ENCODE peak calls at places on chromosomes 6 and 20, in four cellular contexts. I is transverse colon; K is naive thymus-derived CD4-positive, alpha-beta T cell; X is breast epithelium. P is an unnamed sample.

GRCh38 chr6:151285121-151285520 is 45.4 kb downstream of the AKAP12 start:
- DNase-seq in I (no peak), K (no peak), X (no peak), P (no peak)

GRCh38 chr20:14919473-14920157 is 582.2 kb upstream of the FLRT3 start:
- DNase-seq in I (peak; percentile 19), K (no peak), X (no peak), P (no peak)

GRCh38 chr6:20692023-20692422 is 157.8 kb downstream of the CDKAL1 start:
- DNase-seq in I (no peak), K (no peak), X (no peak), P (no peak)

GRCh38 chr6:157326979-157327378 is 3.7 kb upstream of the TMEM242 start:
- DNase-seq in I (no peak), K (no peak), X (no peak), P (no peak)

GRCh38 chr6:88983532-88983931 is 20.1 kb upstream of the RNGTT start:
- DNase-seq in I (peak; percentile 42), K (no peak), X (no peak), P (no peak)

GRCh38 chr6:45898941-45899682 is 116.5 kb downstream of the CLIC5 start:
- DNase-seq in I (no peak), K (no peak), X (no peak), P (no peak)

GRCh38 chr20:15902493-15902892 is 670.8 kb downstream of the KIF16B start:
- DNase-seq in I (no peak), K (no peak), X (no peak), P (no peak)

GRCh38 chr20:63196756-63197470 is 19.0 kb downstream of the YTHDF1 start:
- DNase-seq in I (no peak), K (no peak), X (no peak), P (no peak)

GRCh38 chr20:5448449-5449118 is 131.8 kb upstream of the PROKR2 start:
- DNase-seq in I (peak; percentile 50), K (peak; percentile 31), X (no peak), P (no peak)

GRCh38 chr20:51661609-51662178 is 106.5 kb downstream of the ATP9A start:
- DNase-seq in I (no peak), K (no peak), X (no peak), P (no peak)

GRCh38 chr20:4613718-4614620 is 107.7 kb upstream of the PRND start:
- DNase-seq in I (peak; percentile 74), K (peak; percentile 30), X (peak; percentile 67), P (peak; percentile 49)

GRCh38 chr20:21516861-21517565 is 3.1 kb upstream of the NKX2-2 start:
- DNase-seq in I (no peak), K (no peak), X (no peak), P (no peak)

GRCh38 chr20:36579996-36580545 is 6.7 kb downstream of the TGIF2 start:
- DNase-seq in I (no peak), K (no peak), X (no peak), P (no peak)

GRCh38 chr6:118650500-118651281 is 700 bp downstream of the CEP85L start:
- DNase-seq in I (peak; percentile 44), K (peak; percentile 48), X (no peak), P (peak; percentile 28)

GRCh38 chr20:11861479-11861878 is 56.2 kb upstream of the BTBD3 start:
- DNase-seq in I (no peak), K (no peak), X (no peak), P (no peak)

GRCh38 chr6:57190140-57190539 is 18.0 kb downstream of the BAG2 start:
- DNase-seq in I (no peak), K (peak; percentile 15), X (no peak), P (no peak)

GRCh38 chr6:112330071-112330876 is 16.9 kb upstream of the RFPL4B start:
- DNase-seq in I (no peak), K (no peak), X (no peak), P (no peak)
- H3K9me3 ChIP-seq in I (no peaks in the 10 kb centered on the region), K (no peaks in the 10 kb centered on the region), X (peaks cover 7% of the 10 kb centered on the region), P (no peaks in the 10 kb centered on the region)

GRCh38 chr6:170097505-170098427 is 193.1 kb downstream of the DLL1 start:
- DNase-seq in I (peak; percentile 3), K (no peak), X (no peak), P (no peak)

GRCh38 chr6:170095273-170095976 is 195.5 kb downstream of the DLL1 start:
- DNase-seq in I (no peak), K (no peak), X (no peak), P (no peak)

GRCh38 chr6:170094686-170095272 is 196.1 kb downstream of the DLL1 start:
- DNase-seq in I (no peak), K (no peak), X (no peak), P (no peak)

GRCh38 chr6:170096803-170097504 is 193.9 kb downstream of the DLL1 start:
- DNase-seq in I (no peak), K (no peak), X (no peak), P (no peak)

DNA sequence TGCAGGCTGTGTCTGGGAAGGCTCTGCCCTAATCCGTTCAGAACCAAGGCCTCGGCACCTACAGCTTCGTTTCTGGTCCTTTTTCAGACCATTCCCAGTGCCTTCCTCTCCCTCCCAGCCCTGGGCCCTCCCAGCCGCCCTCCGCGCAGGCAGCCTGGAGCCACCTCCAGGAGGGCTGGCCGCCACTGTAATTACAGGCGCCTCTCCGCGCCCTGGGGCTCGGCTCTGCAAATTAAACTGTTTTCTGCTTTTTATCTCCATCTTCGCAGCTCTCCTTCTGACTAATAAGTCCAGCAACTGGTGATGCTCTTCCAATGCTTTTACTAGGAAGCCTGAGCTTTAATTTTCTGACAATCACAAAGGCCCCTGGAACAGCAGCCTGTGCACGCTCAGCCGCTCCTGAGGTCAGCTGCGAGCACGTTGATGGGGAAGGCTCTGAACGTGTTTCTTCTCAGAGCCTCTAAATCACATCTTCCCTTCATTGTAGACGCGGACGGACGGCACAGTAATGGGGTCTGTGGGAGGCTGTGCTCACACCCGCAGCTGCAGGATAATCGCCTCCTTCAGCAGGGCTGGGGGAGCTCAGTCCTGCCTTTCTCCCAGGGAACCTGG is 194.6 kb downstream of the DLL1 start:
- DNase-seq in I (no peak), K (no peak), X (no peak), P (no peak)
- H3K9me3 ChIP-seq in I (no peaks in the 10 kb centered on the region), K (no peaks in the 10 kb centered on the region), X (no peaks in the 10 kb centered on the region), P (no peaks in the 10 kb centered on the region)

DNA sequence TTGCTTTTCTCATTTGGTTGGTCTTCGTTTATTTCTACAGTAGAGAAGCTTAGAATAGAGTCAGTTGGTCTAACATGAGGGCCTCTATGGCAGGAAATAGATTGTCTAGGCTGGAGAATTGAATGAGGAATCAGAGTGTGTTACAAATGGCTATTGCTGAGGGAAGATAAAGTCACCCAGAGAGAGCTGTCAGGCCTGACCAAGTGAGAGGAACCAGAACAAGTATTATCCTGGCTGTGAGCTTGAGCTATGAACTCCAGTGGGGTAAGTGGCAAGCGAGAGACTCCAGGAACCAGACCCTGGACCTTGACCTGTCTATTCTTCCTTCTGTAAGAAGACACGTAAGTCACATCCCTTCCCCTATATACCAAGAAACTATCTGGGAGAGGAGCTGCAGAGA is 353.1 kb downstream of the CD83 start:
- DNase-seq in I (no peak), K (no peak), X (no peak), P (no peak)
- H3K9me3 ChIP-seq in I (no peaks in the 10 kb centered on the region), K (no peaks in the 10 kb centered on the region), X (peaks cover 5% of the 10 kb centered on the region), P (no peaks in the 10 kb centered on the region)

GRCh38 chr6:167481527-167481926 is 156.6 kb downstream of the TTLL2 start:
- DNase-seq in I (no peak), K (no peak), X (no peak), P (no peak)
- H3K9me3 ChIP-seq in I (no peaks in the 10 kb centered on the region), K (no peaks in the 10 kb centered on the region), X (no peaks in the 10 kb centered on the region), P (no peaks in the 10 kb centered on the region)

GRCh38 chr6:22970004-22970403 is 400.6 kb downstream of the HDGFL1 start:
- DNase-seq in I (no peak), K (no peak), X (no peak), P (no peak)
- H3K9me3 ChIP-seq in I (no peaks in the 10 kb centered on the region), K (no peaks in the 10 kb centered on the region), X (no peaks in the 10 kb centered on the region), P (no peaks in the 10 kb centered on the region)

GRCh38 chr6:27216874-27217273 is 30.6 kb upstream of the PRSS16 start:
- DNase-seq in I (no peak), K (no peak), X (no peak), P (no peak)
- H3K9me3 ChIP-seq in I (peaks cover 4% of the 10 kb centered on the region), K (no peaks in the 10 kb centered on the region), X (no peaks in the 10 kb centered on the region), P (no peaks in the 10 kb centered on the region)

GRCh38 chr6:58419321-58419720 is 1101.9 kb downstream of the PRIM2 start:
- DNase-seq in I (no peak), K (no peak), X (no peak), P (no peak)
- H3K9me3 ChIP-seq in I (peaks cover 35% of the 10 kb centered on the region), K (no peaks in the 10 kb centered on the region), X (peaks cover 7% of the 10 kb centered on the region), P (no peaks in the 10 kb centered on the region)

GRCh38 chr6:168275168-168275567 is 44.4 kb downstream of the DACT2 start:
- DNase-seq in I (no peak), K (no peak), X (no peak), P (no peak)
- H3K9me3 ChIP-seq in I (no peaks in the 10 kb centered on the region), K (no peaks in the 10 kb centered on the region), X (no peaks in the 10 kb centered on the region), P (no peaks in the 10 kb centered on the region)

GRCh38 chr20:41609476-41609875 is 8.7 kb downstream of the CHD6 start:
- DNase-seq in I (no peak), K (no peak), X (no peak), P (no peak)

GRCh38 chr20:41613321-41613720 is 4.9 kb downstream of the CHD6 start:
- DNase-seq in I (no peak), K (no peak), X (no peak), P (no peak)

GRCh38 chr20:41604002-41604401 is 14.2 kb downstream of the CHD6 start:
- DNase-seq in I (no peak), K (no peak), X (no peak), P (no peak)

GRCh38 chr20:41607791-41608190 is 10.4 kb downstream of the CHD6 start:
- DNase-seq in I (no peak), K (no peak), X (no peak), P (no peak)

GRCh38 chr20:41608606-41609005 is 9.6 kb downstream of the CHD6 start:
- DNase-seq in I (no peak), K (no peak), X (no peak), P (no peak)
- H3K9me3 ChIP-seq in I (no peaks in the 10 kb centered on the region), K (no peaks in the 10 kb centered on the region), X (no peaks in the 10 kb centered on the region), P (no peaks in the 10 kb centered on the region)

DNA sequence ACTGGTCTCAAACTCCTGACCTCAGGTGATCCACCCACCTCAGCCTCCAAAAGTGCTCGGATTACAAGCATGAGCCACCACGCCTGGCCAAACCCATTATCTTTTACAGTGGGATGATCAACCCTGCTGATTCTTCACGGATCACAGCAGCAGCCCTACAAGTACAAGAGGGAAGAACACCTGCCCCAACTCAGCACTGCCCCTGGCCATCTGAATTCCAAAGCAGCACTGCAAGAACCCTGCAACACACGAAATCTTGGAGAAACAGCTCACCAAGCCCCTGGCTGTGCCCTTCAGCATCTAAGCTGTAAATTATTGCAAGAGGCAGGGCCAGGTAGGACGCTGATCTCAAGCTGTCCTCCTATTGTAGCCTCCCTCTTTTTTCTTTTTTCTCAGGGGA is 54.5 kb upstream of the MC3R start:
- DNase-seq in I (no peak), K (no peak), X (no peak), P (no peak)
- H3K9me3 ChIP-seq in I (no peaks in the 10 kb centered on the region), K (no peaks in the 10 kb centered on the region), X (no peaks in the 10 kb centered on the region), P (no peaks in the 10 kb centered on the region)

P was measured in T-helper 17 cell.